ENCODE peak calls at places on chromosomes 13 and 19, in eight cellular contexts. One of them, this sample, is unnamed.

GRCh38 chr13:32548837-32549236 is 10.2 kb upstream of the N4BP2L2 start:
- DNase-seq in osteoblast: peak; percentile 39
- DNase-seq in T-helper 2 cell: no peak
- DNase-seq in hepatocyte: no peak
- DNase-seq in kidney glomerular epithelial cell: no peak
- DNase-seq in fibroblast of gingiva: no peak
- DNase-seq in tibial artery: no peak
- DNase-seq in NCI-H1694 treated with DMSO at 0.1 percent for 48 hours: no peak
- DNase-seq in this sample: no peak

GRCh38 chr13:73781384-73781783 is 352.8 kb downstream of the KLF12 start:
- DNase-seq in osteoblast: no peak
- DNase-seq in T-helper 2 cell: no peak
- DNase-seq in hepatocyte: no peak
- DNase-seq in kidney glomerular epithelial cell: no peak
- DNase-seq in fibroblast of gingiva: peak; percentile 17
- DNase-seq in tibial artery: no peak
- DNase-seq in NCI-H1694 treated with DMSO at 0.1 percent for 48 hours: no peak
- DNase-seq in this sample: no peak

GRCh38 chr19:2330255-2330631 is 1.8 kb downstream of the SPPL2B start:
- DNase-seq in osteoblast: no peak
- DNase-seq in T-helper 2 cell: no peak
- DNase-seq in hepatocyte: no peak
- DNase-seq in kidney glomerular epithelial cell: no peak
- DNase-seq in fibroblast of gingiva: no peak
- DNase-seq in tibial artery: no peak
- DNase-seq in NCI-H1694 treated with DMSO at 0.1 percent for 48 hours: no peak
- DNase-seq in this sample: no peak

GRCh38 chr13:74101436-74101835 is 32.8 kb downstream of the KLF12 start:
- DNase-seq in osteoblast: no peak
- DNase-seq in T-helper 2 cell: no peak
- DNase-seq in hepatocyte: no peak
- DNase-seq in kidney glomerular epithelial cell: no peak
- DNase-seq in fibroblast of gingiva: no peak
- DNase-seq in tibial artery: no peak
- DNase-seq in NCI-H1694 treated with DMSO at 0.1 percent for 48 hours: no peak
- DNase-seq in this sample: no peak

GRCh38 chr19:55597493-55597892 is 1.8 kb downstream of the FIZ1 start:
- DNase-seq in osteoblast: no peak
- DNase-seq in T-helper 2 cell: no peak
- DNase-seq in hepatocyte: no peak
- DNase-seq in kidney glomerular epithelial cell: no peak
- DNase-seq in fibroblast of gingiva: no peak
- DNase-seq in tibial artery: no peak
- DNase-seq in NCI-H1694 treated with DMSO at 0.1 percent for 48 hours: no peak
- DNase-seq in this sample: no peak

GRCh38 chr13:21078501-21078900 is 17.1 kb upstream of the LATS2 start:
- DNase-seq in osteoblast: no peak
- DNase-seq in T-helper 2 cell: no peak
- DNase-seq in hepatocyte: no peak
- DNase-seq in kidney glomerular epithelial cell: no peak
- DNase-seq in fibroblast of gingiva: peak; percentile 61
- DNase-seq in tibial artery: no peak
- DNase-seq in NCI-H1694 treated with DMSO at 0.1 percent for 48 hours: no peak
- DNase-seq in this sample: no peak

GRCh38 chr19:46766569-46767317 is 20.5 kb upstream of the STRN4 start:
- DNase-seq in osteoblast: peak; percentile 83
- DNase-seq in T-helper 2 cell: peak; percentile 73
- DNase-seq in hepatocyte: no peak
- DNase-seq in kidney glomerular epithelial cell: no peak
- DNase-seq in fibroblast of gingiva: peak; percentile 22
- DNase-seq in tibial artery: peak; percentile 51
- DNase-seq in NCI-H1694 treated with DMSO at 0.1 percent for 48 hours: peak; percentile 4
- DNase-seq in this sample: peak; percentile 27

GRCh38 chr19:54179921-54180452 is 7.0 kb upstream of the TMC4 start:
- DNase-seq in osteoblast: peak; percentile 93
- DNase-seq in T-helper 2 cell: no peak
- DNase-seq in hepatocyte: peak; percentile 78
- DNase-seq in kidney glomerular epithelial cell: no peak
- DNase-seq in fibroblast of gingiva: peak; percentile 31
- DNase-seq in tibial artery: no peak
- DNase-seq in NCI-H1694 treated with DMSO at 0.1 percent for 48 hours: peak; percentile 9
- DNase-seq in this sample: no peak

GRCh38 chr19:48918801-48919247 is 14.7 kb upstream of the DHDH start:
- DNase-seq in osteoblast: peak; percentile 80
- DNase-seq in T-helper 2 cell: no peak
- DNase-seq in hepatocyte: no peak
- DNase-seq in kidney glomerular epithelial cell: no peak
- DNase-seq in fibroblast of gingiva: no peak
- DNase-seq in tibial artery: no peak
- DNase-seq in NCI-H1694 treated with DMSO at 0.1 percent for 48 hours: no peak
- DNase-seq in this sample: no peak

GRCh38 chr19:49216076-49216475 is 58.5 kb downstream of the TRPM4 start:
- DNase-seq in osteoblast: peak; percentile 92
- DNase-seq in T-helper 2 cell: no peak
- DNase-seq in hepatocyte: no peak
- DNase-seq in kidney glomerular epithelial cell: no peak
- DNase-seq in fibroblast of gingiva: peak; percentile 77
- DNase-seq in tibial artery: no peak
- DNase-seq in NCI-H1694 treated with DMSO at 0.1 percent for 48 hours: no peak
- DNase-seq in this sample: no peak

GRCh38 chr19:49462492-49462891 is 9.5 kb downstream of the ALDH16A1 start:
- DNase-seq in osteoblast: peak; percentile 81
- DNase-seq in T-helper 2 cell: no peak
- DNase-seq in hepatocyte: no peak
- DNase-seq in kidney glomerular epithelial cell: no peak
- DNase-seq in fibroblast of gingiva: no peak
- DNase-seq in tibial artery: no peak
- DNase-seq in NCI-H1694 treated with DMSO at 0.1 percent for 48 hours: no peak
- DNase-seq in this sample: no peak

GRCh38 chr13:113137656-113138292 is 15.2 kb downstream of the F10 start:
- DNase-seq in osteoblast: no peak
- DNase-seq in T-helper 2 cell: no peak
- DNase-seq in hepatocyte: no peak
- DNase-seq in kidney glomerular epithelial cell: no peak
- DNase-seq in fibroblast of gingiva: no peak
- DNase-seq in tibial artery: no peak
- DNase-seq in NCI-H1694 treated with DMSO at 0.1 percent for 48 hours: no peak
- DNase-seq in this sample: no peak

GRCh38 chr19:18802354-18802753 is 11.2 kb upstream of the COMP start:
- DNase-seq in osteoblast: peak; percentile 73
- DNase-seq in T-helper 2 cell: no peak
- DNase-seq in hepatocyte: peak; percentile 4
- DNase-seq in kidney glomerular epithelial cell: no peak
- DNase-seq in fibroblast of gingiva: no peak
- DNase-seq in tibial artery: no peak
- DNase-seq in NCI-H1694 treated with DMSO at 0.1 percent for 48 hours: no peak
- DNase-seq in this sample: no peak

GRCh38 chr13:41470187-41470586 is 12.8 kb downstream of the RGCC start:
- DNase-seq in osteoblast: no peak
- DNase-seq in T-helper 2 cell: no peak
- DNase-seq in hepatocyte: no peak
- DNase-seq in kidney glomerular epithelial cell: no peak
- DNase-seq in fibroblast of gingiva: no peak
- DNase-seq in tibial artery: no peak
- DNase-seq in NCI-H1694 treated with DMSO at 0.1 percent for 48 hours: no peak
- DNase-seq in this sample: peak; percentile 15

GRCh38 chr13:113786262-113786841 is 27.3 kb downstream of the TMEM255B start:
- DNase-seq in osteoblast: peak; percentile 94
- DNase-seq in T-helper 2 cell: no peak
- DNase-seq in hepatocyte: no peak
- DNase-seq in kidney glomerular epithelial cell: no peak
- DNase-seq in fibroblast of gingiva: no peak
- DNase-seq in tibial artery: no peak
- DNase-seq in NCI-H1694 treated with DMSO at 0.1 percent for 48 hours: no peak
- DNase-seq in this sample: no peak